ENCODE peak calls at places on chromosome X, in six cellular contexts. S, M, K, O, X and C are unnamed samples. For H3K4me1, the result is how much of the 10 kb centered on the place peaks cover.

GRCh38 chrX:12958059-12958458 is 16.9 kb upstream of the TMSB4X start:
- DNase-seq in K (no peak), O (no peak), M (no peak), X (no peak), S (no peak), C (no peak)

GRCh38 chrX:41733939-41734338 is 10.0 kb downstream of the GPR82 start:
- DNase-seq in O (peak), M (no peak), K (no peak), S (no peak), X (no peak), C (no peak)

GRCh38 chrX:15465347-15465746 is 27.8 kb downstream of the PIR start:
- DNase-seq in O (peak), K (no peak), M (no peak), S (peak), X (no peak), C (peak)

GRCh38 chrX:147476008-147476407 is 435.7 kb upstream of the FMR1 start:
- DNase-seq in O (no peak), K (no peak), S (no peak), X (no peak), M (no peak), C (peak)

GRCh38 chrX:16997313-16997712 is 50.9 kb downstream of the REPS2 start:
- DNase-seq in K (no peak), M (no peak), X (no peak), S (no peak), O (no peak), C (no peak)

GRCh38 chrX:131262738-131263679 is 26.1 kb downstream of the IGSF1 start:
- DNase-seq in X (no peak), M (peak), O (no peak), S (no peak), K (peak), C (peak)

GRCh38 chrX:44470816-44471215 is 71.8 kb downstream of the FUNDC1 start:
- DNase-seq in O (no peak), S (no peak), X (no peak), M (no peak), K (no peak), C (peak)

GRCh38 chrX:67624324-67624723 is 80.5 kb downstream of the AR start:
- DNase-seq in S (no peak), X (no peak), O (no peak), M (no peak), K (no peak), C (no peak)

GRCh38 chrX:117998171-117998570 is 118.4 kb downstream of the KLHL13 start:
- DNase-seq in O (no peak), M (no peak), K (no peak), X (no peak), S (no peak), C (no peak)

GRCh38 chrX:105297041-105297440 is 76.5 kb upstream of the TEX13A start:
- DNase-seq in O (peak), M (no peak), S (no peak), X (no peak), K (no peak), C (no peak)

GRCh38 chrX:32749075-32749474 is 462.3 kb downstream of the DMD start:
- DNase-seq in K (no peak), M (peak), S (no peak), O (peak), X (no peak), C (no peak)

DNA sequence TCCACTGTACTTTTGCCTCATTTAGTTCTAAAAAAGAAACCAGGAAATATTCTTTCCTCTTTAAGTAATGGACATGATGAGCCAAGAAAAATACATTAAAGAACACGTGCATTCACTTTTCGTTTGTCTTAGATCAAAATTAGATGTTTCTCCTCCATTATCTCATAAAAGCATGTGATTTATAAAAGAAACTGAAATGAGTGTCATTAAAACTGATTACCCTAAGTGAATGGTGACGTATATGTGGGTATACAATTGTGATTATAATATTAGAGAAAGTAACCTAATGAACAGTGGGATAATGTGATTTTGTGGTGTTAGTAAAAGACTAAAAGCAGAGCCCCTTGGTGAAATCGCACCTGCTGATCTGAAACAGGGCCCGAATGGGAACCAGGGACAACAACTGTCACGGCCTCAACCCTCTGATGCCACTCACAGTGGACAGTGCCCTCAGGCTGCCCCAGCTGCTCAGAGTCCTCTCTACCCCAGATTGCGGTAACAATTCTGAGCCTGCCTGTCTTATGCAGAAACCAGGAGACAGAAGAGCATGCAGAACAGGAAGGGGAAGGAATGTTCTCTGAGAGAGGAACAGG is 25.7 kb upstream of the HS6ST2 start:
- DNase-seq in X (no peak), S (no peak), M (no peak), K (no peak), O (no peak), C (no peak)
- H3K4me1 ChIP-seq in X (under half), S (under half), M (under half), K (under half), O (under half), C (under half)

GRCh38 chrX:107673401-107673800 is 45.1 kb downstream of the PRPS1 start:
- DNase-seq in O (no peak), X (no peak), K (no peak), M (no peak), S (no peak), C (no peak)
- H3K4me1 ChIP-seq in O (under half), X (half or more), K (under half), M (under half), S (under half), C (under half)

GRCh38 chrX:111519215-111519614 is 7.8 kb downstream of the SERTM2 start:
- DNase-seq in M (no peak), K (no peak), S (peak), X (no peak), O (no peak), C (no peak)

GRCh38 chrX:111511477-111511876 is at the start of gene SERTM2:
- DNase-seq in K (peak), O (peak), M (no peak), S (peak), X (no peak), C (no peak)

GRCh38 chrX:111515298-111515697 is 3.9 kb downstream of the SERTM2 start:
- DNase-seq in S (no peak), K (no peak), X (no peak), M (no peak), O (no peak), C (no peak)
- H3K4me1 ChIP-seq in S (under half), K (under half), X (under half), M (under half), O (under half), C (under half)

DNA sequence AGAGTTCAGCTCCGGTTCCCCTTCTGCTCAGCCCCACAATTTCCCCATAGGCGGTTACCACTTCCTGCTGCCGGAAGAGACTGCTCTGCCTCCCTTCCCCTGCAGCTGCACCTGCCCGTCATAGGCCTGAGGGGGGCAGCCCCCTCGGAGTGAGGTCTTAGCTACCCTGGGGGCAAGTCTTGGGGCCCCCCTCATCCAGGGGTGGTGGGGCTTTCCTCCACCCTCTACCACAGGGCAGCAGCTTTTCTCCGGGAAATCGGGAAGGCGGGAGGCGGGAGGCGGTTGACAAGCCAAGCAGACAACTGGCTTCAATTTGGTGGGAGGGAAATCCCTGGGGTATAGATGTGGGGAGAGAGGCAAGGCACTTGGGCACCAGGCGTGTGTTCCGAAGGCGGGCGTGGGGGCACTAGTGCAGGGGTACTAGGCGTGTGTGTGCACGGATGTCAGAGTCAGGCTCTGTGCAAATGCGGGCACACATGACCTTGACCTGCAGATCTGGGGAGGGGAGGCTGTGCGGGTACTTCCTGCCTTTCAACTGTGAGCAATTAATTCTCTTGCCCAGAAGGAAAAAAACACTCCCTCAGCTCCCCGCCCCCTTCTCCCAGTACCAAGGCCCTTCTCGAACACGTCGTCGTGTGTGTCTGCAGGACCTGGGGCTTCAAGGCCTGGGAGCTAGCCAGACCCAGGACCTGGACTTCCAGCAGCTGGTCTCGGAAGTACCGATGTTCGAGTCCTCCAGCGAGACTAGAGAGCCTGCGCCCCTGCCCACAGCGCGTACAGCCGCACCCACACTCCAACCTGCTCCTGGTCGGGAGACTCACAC is 1.0 kb upstream of the ARHGAP4 start:
- DNase-seq in M (peak), S (peak), O (peak), K (peak), X (peak), C (peak)
- H3K4me1 ChIP-seq in M (under half), S (under half), O (under half), K (under half), X (half or more), C (under half)

DNA sequence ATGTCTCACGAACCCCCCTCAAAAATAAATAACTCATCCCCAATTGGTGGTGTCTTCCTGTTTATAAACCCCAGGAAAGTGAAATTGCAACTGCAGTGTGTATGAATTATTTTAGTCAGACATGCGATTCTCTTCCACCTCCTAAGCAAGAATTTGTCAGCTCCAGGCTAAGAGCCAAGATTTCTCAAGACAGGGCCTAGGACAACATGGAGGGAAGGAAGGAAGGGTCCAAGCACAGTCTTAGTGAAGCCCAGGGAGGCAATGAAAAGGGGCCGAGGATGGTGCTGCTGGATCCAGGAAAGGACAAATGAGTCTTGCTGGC is 20.0 kb downstream of the SH3KBP1 start:
- DNase-seq in S (peak), X (no peak), K (no peak), O (no peak), M (no peak), C (peak)
- H3K4me1 ChIP-seq in S (under half), X (under half), K (under half), O (under half), M (under half), C (under half)

GRCh38 chrX:153966841-153967535 is 4.6 kb downstream of the HCFC1 start:
- DNase-seq in K (no peak), M (no peak), O (no peak), S (no peak), X (no peak), C (no peak)
- H3K4me1 ChIP-seq in K (under half), M (under half), O (under half), S (under half), X (under half), C (under half)

GRCh38 chrX:48677456-48678030 is 6.1 kb upstream of the WAS start:
- DNase-seq in S (no peak), K (no peak), M (no peak), O (no peak), X (no peak), C (no peak)
- H3K4me1 ChIP-seq in S (under half), K (under half), M (under half), O (under half), X (under half), C (under half)